ENCODE peak calls at places on chromosome 20, in six cellular contexts. P, O, D, T, S and Z are unnamed samples. For H3K4me1, the result is how much of the 10 kb centered on the place peaks cover.

GRCh38 chr20:37501940-37502339 is 19.1 kb upstream of the NNAT start:
- DNase-seq in S (no peak), D (no peak), O (no peak), T (no peak), P (peak), Z (no peak)

GRCh38 chr20:49435639-49436038 is 46.8 kb downstream of the KCNB1 start:
- DNase-seq in P (peak), S (no peak), T (no peak), O (no peak), D (no peak), Z (no peak)

GRCh38 chr20:31790401-31790800 is 28.8 kb upstream of the MYLK2 start:
- DNase-seq in O (no peak), D (no peak), S (no peak), T (no peak), P (no peak), Z (no peak)

GRCh38 chr20:24783631-24784492 is 165.2 kb upstream of the CST7 start:
- DNase-seq in O (no peak), P (peak), D (no peak), S (peak), T (no peak), Z (no peak)

GRCh38 chr20:757509-757908 is 10.8 kb downstream of the SLC52A3 start:
- DNase-seq in D (no peak), O (no peak), P (no peak), T (no peak), S (no peak), Z (no peak)

GRCh38 chr20:992801-993535 is 9.1 kb downstream of the RSPO4 start:
- DNase-seq in O (no peak), T (no peak), S (no peak), P (no peak), D (no peak), Z (no peak)

GRCh38 chr20:53582574-53583351 is 10.9 kb downstream of the ZNF217 start:
- DNase-seq in O (no peak), S (peak), D (no peak), T (peak), P (peak), Z (no peak)

GRCh38 chr20:20070871-20071726 is 18.8 kb downstream of the CFAP61 start:
- DNase-seq in P (no peak), D (no peak), T (no peak), S (no peak), O (no peak), Z (no peak)

GRCh38 chr20:10505320-10506226 is 70.5 kb downstream of the SLX4IP start:
- DNase-seq in S (no peak), T (no peak), D (no peak), P (no peak), O (peak), Z (no peak)

GRCh38 chr20:10686356-10687169 is 12.8 kb upstream of the JAG1 start:
- DNase-seq in P (no peak), T (no peak), O (no peak), S (no peak), D (no peak), Z (no peak)

GRCh38 chr20:20213722-20214121 is 154.2 kb upstream of the INSM1 start:
- DNase-seq in O (no peak), D (no peak), S (no peak), P (no peak), T (no peak), Z (no peak)

GRCh38 chr20:44019638-44020335 is 105.1 kb downstream of the TOX2 start:
- DNase-seq in D (no peak), P (peak), T (peak), S (no peak), O (no peak), Z (no peak)
- H3K4me1 ChIP-seq in D (under half), P (under half), T (under half), S (under half), O (under half), Z (under half)

GRCh38 chr20:41958391-41958790 is 340.2 kb upstream of the CHD6 start:
- DNase-seq in S (no peak), O (no peak), P (no peak), T (no peak), D (no peak), Z (no peak)

GRCh38 chr20:41951615-41952014 is 333.4 kb upstream of the CHD6 start:
- DNase-seq in P (no peak), D (no peak), T (no peak), O (no peak), S (no peak), Z (no peak)

GRCh38 chr20:41960166-41960565 is 342.0 kb upstream of the CHD6 start:
- DNase-seq in P (no peak), O (no peak), D (no peak), S (no peak), T (no peak), Z (no peak)

DNA sequence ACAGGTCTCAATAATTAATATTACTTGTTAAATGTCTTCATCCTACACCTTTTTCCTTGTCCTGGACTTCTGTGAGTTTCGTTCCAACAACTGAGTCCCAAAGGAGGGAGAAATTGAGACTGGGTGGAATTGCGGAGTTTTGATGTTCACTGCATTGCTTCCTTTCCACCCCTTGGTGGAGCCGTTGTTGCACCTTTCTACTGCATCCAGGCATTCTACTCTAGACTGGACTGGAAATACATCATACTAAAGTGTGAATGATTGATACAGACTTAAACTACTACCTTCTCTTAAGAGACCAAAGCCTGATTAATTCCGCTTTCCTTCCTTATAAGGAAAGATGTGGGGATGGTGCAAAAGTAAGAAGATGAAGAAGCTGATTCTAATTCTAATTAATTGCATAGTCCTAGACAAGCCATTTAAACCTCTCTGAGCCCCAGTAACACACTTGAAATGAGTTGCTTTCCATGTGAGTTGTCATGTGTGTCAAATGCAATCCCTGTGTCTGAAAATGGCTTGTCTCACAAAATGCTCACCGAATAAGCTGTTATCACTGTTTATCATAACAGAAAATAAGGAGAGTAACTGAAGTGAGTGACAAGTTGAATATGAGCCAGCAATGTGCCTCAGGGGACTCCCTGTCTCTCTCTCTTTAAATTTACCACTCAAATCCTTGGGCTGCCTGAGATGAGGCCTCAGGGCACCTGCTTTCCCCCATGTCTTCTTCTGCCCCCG is 338.3 kb upstream of the CHD6 start:
- DNase-seq in O (no peak), S (no peak), P (peak), T (peak), D (no peak), Z (no peak)
- TF ChIP-seq CTCF in O (peak), S (peak), P (peak), T (peak), D (peak), Z (no peak)

GRCh38 chr20:33693741-33694645 is 7.8 kb upstream of the E2F1 start:
- DNase-seq in D (peak), T (no peak), O (peak), P (no peak), S (no peak), Z (peak)
- H3K27ac ChIP-seq in D (peak), T (no peak), O (no peak), P (peak), S (peak), Z (peak)

GRCh38 chr20:63651942-63652191 is 1.4 kb downstream of the STMN3 start:
- DNase-seq in S (no peak), D (no peak), T (no peak), O (no peak), P (no peak), Z (no peak)
- H3K4me1 ChIP-seq in S (under half), D (under half), T (under half), O (under half), P (under half), Z (under half)